ENCODE peak calls at places on chromosomes 7 and 10, in seven cellular contexts. C, Z, V, E, X, W and O are unnamed samples.

GRCh38 chr10:48691812-48692528 is 7.3 kb downstream of the WDFY4 start:
- ATAC-seq in C (no peak), Z (no peak), V (no peak), E (peak; percentile 7), X (no peak), W (no peak), O (no peak)

GRCh38 chr7:155897758-155898386 is 85.6 kb upstream of the SHH start:
- ATAC-seq in C (no peak), Z (no peak), V (no peak), E (no peak), X (no peak), W (no peak), O (no peak)

GRCh38 chr7:55386541-55386940 is 21.4 kb downstream of the LANCL2 start:
- ATAC-seq in C (no peak), Z (no peak), V (no peak), E (no peak), X (no peak), W (no peak), O (no peak)

GRCh38 chr10:43262902-43263466 is 3.9 kb downstream of the RASGEF1A start:
- ATAC-seq in C (no peak), Z (no peak), V (no peak), E (no peak), X (no peak), W (no peak), O (no peak)

GRCh38 chr10:129140861-129141260 is 326.2 kb upstream of the MGMT start:
- ATAC-seq in C (no peak), Z (no peak), V (peak; percentile 83), E (no peak), X (no peak), W (no peak), O (no peak)

GRCh38 chr7:31885160-31885559 is 185.0 kb downstream of the PDE1C start:
- ATAC-seq in C (no peak), Z (no peak), V (no peak), E (no peak), X (no peak), W (no peak), O (no peak)

GRCh38 chr10:35949820-35950219 is 307.7 kb upstream of the FZD8 start:
- ATAC-seq in C (no peak), Z (no peak), V (no peak), E (no peak), X (no peak), W (no peak), O (no peak)

GRCh38 chr10:113080061-113080460 is 130.0 kb downstream of the TCF7L2 start:
- ATAC-seq in C (no peak), Z (no peak), V (no peak), E (no peak), X (no peak), W (no peak), O (no peak)

GRCh38 chr10:119333146-119333792 is 125.9 kb downstream of the GRK5 start:
- ATAC-seq in C (peak; percentile 99), Z (peak; percentile 60), V (peak; percentile 57), E (no peak), X (peak; percentile 99), W (peak; percentile 70), O (no peak)